ENCODE peak calls at places on chromosomes 12 and 14, in five cellular contexts. M, O, P, I and N are unnamed samples.

GRCh38 chr12:91968772-91969171 is 176.9 kb downstream of the BTG1 start:
- DNase-seq in M (no peak), O (no peak), P (no peak), I (no peak), N (no peak)

GRCh38 chr12:6489449-6489848 is 3.6 kb downstream of the MRPL51 start:
- DNase-seq in M (no peak), O (no peak), P (no peak), I (no peak), N (no peak)

GRCh38 chr12:30466093-30466492 is 229.6 kb downstream of the IPO8 start:
- DNase-seq in M (no peak), O (no peak), P (no peak), I (no peak), N (no peak)

GRCh38 chr12:119546340-119546739 is 47.2 kb upstream of the TMEM233 start:
- DNase-seq in M (no peak), O (no peak), P (no peak), I (no peak), N (no peak)

GRCh38 chr14:78921856-78922255 is 751.7 kb downstream of the NRXN3 start:
- DNase-seq in M (no peak), O (peak), P (peak), I (peak), N (peak)

GRCh38 chr14:93787465-93788306 is 599 bp downstream of the PRIMA1 start:
- DNase-seq in M (peak), O (no peak), P (no peak), I (no peak), N (no peak)

GRCh38 chr12:105289114-105289904 is 41.2 kb upstream of the C12orf75 start:
- DNase-seq in M (no peak), O (no peak), P (peak), I (peak), N (peak)

GRCh38 chr12:130428116-130428515 is 90.4 kb downstream of the PIWIL1 start:
- DNase-seq in M (peak), O (no peak), P (no peak), I (no peak), N (no peak)

GRCh38 chr12:111304642-111305071 is 64.2 kb downstream of the PHETA1 start:
- DNase-seq in M (peak), O (no peak), P (no peak), I (peak), N (no peak)

GRCh38 chr12:23290627-23291330 is 658.7 kb downstream of the SOX5 start:
- DNase-seq in M (no peak), O (no peak), P (no peak), I (no peak), N (no peak)

DNA sequence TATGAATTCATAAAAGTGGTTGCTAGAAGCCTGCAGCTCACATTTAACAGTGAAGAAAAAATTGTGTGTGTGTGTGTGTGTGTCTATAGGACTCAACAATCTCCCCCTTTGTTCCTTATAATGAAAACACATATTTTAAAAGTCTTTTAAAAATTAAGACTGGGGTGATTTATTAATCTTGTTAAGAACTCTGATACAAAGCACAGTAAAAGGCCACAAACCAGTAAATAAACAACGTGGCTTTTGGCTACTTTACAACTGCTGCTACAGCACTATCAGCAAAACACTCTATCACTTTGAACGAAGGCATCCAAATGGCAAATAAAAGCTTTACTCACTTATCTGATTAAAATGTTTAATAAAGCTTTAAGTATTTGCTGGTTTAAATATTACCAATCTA is 614 bp upstream of the VCPKMT start:
- DNase-seq in M (no peak), O (no peak), P (no peak), I (no peak), N (no peak)
- H3K4me3 ChIP-seq in M (peak), O (no peak), P (peak), I (peak), N (no peak)

DNA sequence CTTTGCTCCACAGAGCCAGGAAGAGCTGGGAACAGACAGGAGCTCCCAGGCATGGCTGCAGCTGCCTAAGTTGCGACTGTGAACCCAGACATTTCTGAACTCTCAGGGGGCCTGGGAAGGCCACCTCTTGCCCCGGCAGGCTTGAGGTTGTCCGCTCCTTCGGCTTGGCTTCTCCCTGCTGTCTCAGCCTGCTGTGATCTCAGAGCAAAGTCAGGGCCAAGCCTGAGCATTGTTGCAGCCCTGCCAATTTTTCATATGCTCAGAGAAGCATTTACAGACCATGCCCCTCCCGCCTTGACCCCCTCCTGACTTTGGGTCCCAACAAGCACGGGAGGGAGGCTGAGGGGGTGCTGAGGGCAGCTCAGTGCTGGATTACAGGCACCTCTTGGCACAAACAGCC is 1439.1 kb upstream of the FLRT2 start:
- DNase-seq in M (no peak), O (no peak), P (no peak), I (no peak), N (no peak)
- TF ChIP-seq CTCF in M (no peak), O (no peak), P (no peak), I (no peak), N (no peak)

GRCh38 chr14:68475802-68476201 is 317.1 kb downstream of the ZFP36L1 start:
- DNase-seq in M (no peak), O (no peak), P (no peak), I (no peak), N (no peak)

GRCh38 chr14:68479247-68479646 is 313.6 kb downstream of the ZFP36L1 start:
- DNase-seq in M (no peak), O (no peak), P (peak), I (no peak), N (peak)

GRCh38 chr14:68476212-68476964 is 316.5 kb downstream of the ZFP36L1 start:
- DNase-seq in M (peak), O (peak), P (peak), I (peak), N (peak)

GRCh38 chr14:68474741-68475140 is 318.1 kb downstream of the ZFP36L1 start:
- DNase-seq in M (no peak), O (no peak), P (no peak), I (peak), N (no peak)

GRCh38 chr14:68476965-68477455 is 315.9 kb downstream of the ZFP36L1 start:
- DNase-seq in M (peak), O (no peak), P (no peak), I (no peak), N (no peak)
- H3K4me3 ChIP-seq in M (no peak), O (no peak), P (no peak), I (no peak), N (no peak)

GRCh38 chr12:100151769-100152168 is 9.1 kb upstream of the BLTP3B start:
- DNase-seq in M (no peak), O (no peak), P (no peak), I (no peak), N (no peak)
- TF ChIP-seq CTCF in M (no peak), O (no peak), P (no peak), I (no peak), N (no peak)

GRCh38 chr12:46965137-46965536 is 114.3 kb upstream of the PCED1B start:
- DNase-seq in M (no peak), O (no peak), P (no peak), I (peak), N (peak)

GRCh38 chr12:46965880-46966279 is 113.5 kb upstream of the PCED1B start:
- DNase-seq in M (peak), O (no peak), P (no peak), I (no peak), N (no peak)

GRCh38 chr12:46964496-46965098 is 114.8 kb upstream of the PCED1B start:
- DNase-seq in M (peak), O (peak), P (peak), I (peak), N (peak)

GRCh38 chr12:46959484-46959883 is 119.9 kb upstream of the PCED1B start:
- DNase-seq in M (no peak), O (peak), P (peak), I (peak), N (peak)

DNA sequence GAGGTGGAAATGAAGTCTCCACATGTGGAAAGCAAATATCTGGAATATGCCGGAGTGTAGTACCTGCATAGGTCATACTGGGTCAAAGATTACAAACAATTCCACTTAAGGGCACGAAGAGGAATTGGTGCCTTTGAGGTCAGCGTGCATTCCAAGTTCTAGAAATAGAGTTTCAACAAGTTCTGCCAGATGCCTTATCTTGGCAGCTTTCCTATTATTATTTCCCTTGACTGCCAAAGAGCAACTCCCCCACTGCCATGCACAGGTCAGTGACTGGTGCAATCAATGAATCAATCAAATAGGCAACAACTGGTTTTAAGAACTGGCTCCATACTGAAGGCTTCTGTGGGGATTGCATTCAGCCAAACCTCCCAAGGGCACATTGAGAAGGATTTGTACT is 115.4 kb upstream of the PCED1B start:
- DNase-seq in M (no peak), O (no peak), P (peak), I (peak), N (peak)
- H3K4me3 ChIP-seq in M (no peak), O (no peak), P (peak), I (no peak), N (no peak)

GRCh38 chr14:60277605-60278190 is 28.7 kb downstream of the PPM1A start:
- DNase-seq in M (no peak), O (no peak), P (no peak), I (no peak), N (no peak)
- TF ChIP-seq CTCF in M (no peak), O (no peak), P (no peak), I (no peak), N (no peak)

GRCh38 chr14:90551070-90551704 is 154.4 kb downstream of the CALM1 start:
- DNase-seq in M (no peak), O (no peak), P (peak), I (no peak), N (no peak)

GRCh38 chr14:90553921-90554336 is 157.1 kb downstream of the CALM1 start:
- DNase-seq in M (no peak), O (no peak), P (no peak), I (no peak), N (no peak)

GRCh38 chr14:90553298-90553920 is 156.6 kb downstream of the CALM1 start:
- DNase-seq in M (peak), O (no peak), P (no peak), I (no peak), N (no peak)

GRCh38 chr14:90551733-90552464 is 155.1 kb downstream of the CALM1 start:
- DNase-seq in M (no peak), O (no peak), P (no peak), I (no peak), N (no peak)

DNA sequence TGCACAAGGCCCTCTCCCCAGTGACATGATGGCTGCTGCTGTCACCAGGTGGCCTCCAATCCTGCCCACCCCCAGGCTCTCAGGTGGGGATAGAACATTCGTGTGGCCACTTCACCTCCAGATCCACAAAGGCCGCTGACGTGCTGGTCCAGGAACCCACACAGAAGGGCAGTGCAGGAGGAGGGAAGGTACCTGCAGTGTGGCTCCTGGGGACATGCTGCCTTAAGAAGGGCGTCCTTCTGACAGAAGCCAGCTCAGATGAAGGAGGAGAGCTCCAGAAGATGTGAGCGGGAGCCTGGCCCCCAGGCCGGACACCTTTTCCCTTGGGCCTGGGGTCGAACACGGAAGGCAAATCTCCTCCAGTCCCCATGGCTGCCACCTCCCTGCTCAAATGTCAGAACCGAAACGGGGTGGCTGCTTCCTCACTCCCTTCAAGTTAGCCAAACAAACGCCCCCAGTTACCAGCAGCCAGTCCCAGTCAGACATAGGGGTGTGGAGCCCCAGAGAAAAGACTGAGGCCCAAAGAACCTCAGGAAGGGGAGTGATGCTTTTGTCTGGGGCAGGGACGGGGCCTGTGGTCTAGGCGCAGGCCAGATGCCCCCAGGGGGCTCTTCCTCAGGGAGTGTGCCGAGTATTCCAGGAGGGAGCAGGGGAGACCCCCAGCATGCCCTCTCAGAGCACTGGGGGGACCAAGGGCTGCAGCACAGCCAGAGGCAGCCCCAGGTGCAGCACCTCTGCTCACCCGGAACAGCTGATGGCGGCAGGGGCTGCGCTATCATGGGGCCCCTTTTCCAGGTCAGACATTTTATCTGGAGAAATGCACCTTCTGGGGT is 155.9 kb downstream of the CALM1 start:
- DNase-seq in M (no peak), O (no peak), P (no peak), I (no peak), N (no peak)
- H3K4me3 ChIP-seq in M (no peak), O (no peak), P (no peak), I (no peak), N (no peak)